ENCODE peak calls at places on chromosome X, in five cellular contexts. One of them, this sample, is unnamed.

GRCh38 chrX:87392369-87392768 is 125.2 kb upstream of the KLHL4 start:
- DNase-seq in psoas muscle: no peak
- DNase-seq in stimulated activated CD4-positive, alpha-beta T cell treated with anti-CD3 and anti-CD28 coated beads, Interleukin-1b, Interleukin-23, amount 100 ng/mL, for 48 hours: no peak
- DNase-seq in iris pigment epithelial cell: no peak
- DNase-seq in mucosa of gallbladder: no peak
- DNase-seq in this sample: no peak

GRCh38 chrX:118523920-118524319 is 28.3 kb downstream of the DOCK11 start:
- DNase-seq in psoas muscle: no peak
- DNase-seq in stimulated activated CD4-positive, alpha-beta T cell treated with anti-CD3 and anti-CD28 coated beads, Interleukin-1b, Interleukin-23, amount 100 ng/mL, for 48 hours: peak
- DNase-seq in iris pigment epithelial cell: no peak
- DNase-seq in mucosa of gallbladder: no peak
- DNase-seq in this sample: no peak

GRCh38 chrX:22577181-22577580 is 304.5 kb downstream of the CBLL2 start:
- DNase-seq in psoas muscle: no peak
- DNase-seq in stimulated activated CD4-positive, alpha-beta T cell treated with anti-CD3 and anti-CD28 coated beads, Interleukin-1b, Interleukin-23, amount 100 ng/mL, for 48 hours: no peak
- DNase-seq in iris pigment epithelial cell: peak
- DNase-seq in mucosa of gallbladder: no peak
- DNase-seq in this sample: no peak

GRCh38 chrX:119760026-119760902 is 1.9 kb downstream of the SOWAHD start:
- DNase-seq in psoas muscle: no peak
- DNase-seq in stimulated activated CD4-positive, alpha-beta T cell treated with anti-CD3 and anti-CD28 coated beads, Interleukin-1b, Interleukin-23, amount 100 ng/mL, for 48 hours: no peak
- DNase-seq in iris pigment epithelial cell: no peak
- DNase-seq in mucosa of gallbladder: no peak
- DNase-seq in this sample: no peak

GRCh38 chrX:49762175-49762704 is 66.5 kb upstream of the PAGE1 start:
- DNase-seq in psoas muscle: no peak
- DNase-seq in stimulated activated CD4-positive, alpha-beta T cell treated with anti-CD3 and anti-CD28 coated beads, Interleukin-1b, Interleukin-23, amount 100 ng/mL, for 48 hours: no peak
- DNase-seq in iris pigment epithelial cell: no peak
- DNase-seq in mucosa of gallbladder: no peak
- DNase-seq in this sample: no peak

GRCh38 chrX:34877451-34877850 is 65.1 kb upstream of the FAM47B start:
- DNase-seq in psoas muscle: no peak
- DNase-seq in stimulated activated CD4-positive, alpha-beta T cell treated with anti-CD3 and anti-CD28 coated beads, Interleukin-1b, Interleukin-23, amount 100 ng/mL, for 48 hours: no peak
- DNase-seq in iris pigment epithelial cell: peak
- DNase-seq in mucosa of gallbladder: no peak
- DNase-seq in this sample: no peak

GRCh38 chrX:24619647-24620046 is 27.5 kb downstream of the PCYT1B start:
- DNase-seq in psoas muscle: no peak
- DNase-seq in stimulated activated CD4-positive, alpha-beta T cell treated with anti-CD3 and anti-CD28 coated beads, Interleukin-1b, Interleukin-23, amount 100 ng/mL, for 48 hours: no peak
- DNase-seq in iris pigment epithelial cell: peak
- DNase-seq in mucosa of gallbladder: no peak
- DNase-seq in this sample: peak

GRCh38 chrX:115940888-115941332 is 229.6 kb upstream of the AGTR2 start:
- DNase-seq in psoas muscle: peak
- DNase-seq in stimulated activated CD4-positive, alpha-beta T cell treated with anti-CD3 and anti-CD28 coated beads, Interleukin-1b, Interleukin-23, amount 100 ng/mL, for 48 hours: no peak
- DNase-seq in iris pigment epithelial cell: peak
- DNase-seq in mucosa of gallbladder: peak
- DNase-seq in this sample: no peak

GRCh38 chrX:83845397-83845796 is 15.5 kb upstream of the CYLC1 start:
- DNase-seq in psoas muscle: no peak
- DNase-seq in stimulated activated CD4-positive, alpha-beta T cell treated with anti-CD3 and anti-CD28 coated beads, Interleukin-1b, Interleukin-23, amount 100 ng/mL, for 48 hours: no peak
- DNase-seq in iris pigment epithelial cell: peak
- DNase-seq in mucosa of gallbladder: no peak
- DNase-seq in this sample: no peak

GRCh38 chrX:71577682-71578081 is 555 bp upstream of the GCNA start:
- DNase-seq in psoas muscle: no peak
- DNase-seq in stimulated activated CD4-positive, alpha-beta T cell treated with anti-CD3 and anti-CD28 coated beads, Interleukin-1b, Interleukin-23, amount 100 ng/mL, for 48 hours: no peak
- DNase-seq in iris pigment epithelial cell: no peak
- DNase-seq in mucosa of gallbladder: no peak
- DNase-seq in this sample: peak

GRCh38 chrX:87299563-87300160 is 217.9 kb upstream of the KLHL4 start:
- DNase-seq in psoas muscle: no peak
- DNase-seq in stimulated activated CD4-positive, alpha-beta T cell treated with anti-CD3 and anti-CD28 coated beads, Interleukin-1b, Interleukin-23, amount 100 ng/mL, for 48 hours: no peak
- DNase-seq in iris pigment epithelial cell: peak
- DNase-seq in mucosa of gallbladder: no peak
- DNase-seq in this sample: no peak

GRCh38 chrX:130179579-130180215 is 7.9 kb downstream of the RAB33A start:
- DNase-seq in psoas muscle: no peak
- DNase-seq in stimulated activated CD4-positive, alpha-beta T cell treated with anti-CD3 and anti-CD28 coated beads, Interleukin-1b, Interleukin-23, amount 100 ng/mL, for 48 hours: no peak
- DNase-seq in iris pigment epithelial cell: peak
- DNase-seq in mucosa of gallbladder: no peak
- DNase-seq in this sample: no peak

GRCh38 chrX:131746491-131746968 is 202.7 kb downstream of the OR13H1 start:
- DNase-seq in psoas muscle: peak
- DNase-seq in stimulated activated CD4-positive, alpha-beta T cell treated with anti-CD3 and anti-CD28 coated beads, Interleukin-1b, Interleukin-23, amount 100 ng/mL, for 48 hours: no peak
- DNase-seq in iris pigment epithelial cell: peak
- DNase-seq in mucosa of gallbladder: peak
- DNase-seq in this sample: peak

GRCh38 chrX:39766085-39766726 is 331.6 kb downstream of the BCOR start:
- DNase-seq in psoas muscle: no peak
- DNase-seq in stimulated activated CD4-positive, alpha-beta T cell treated with anti-CD3 and anti-CD28 coated beads, Interleukin-1b, Interleukin-23, amount 100 ng/mL, for 48 hours: peak
- DNase-seq in iris pigment epithelial cell: no peak
- DNase-seq in mucosa of gallbladder: no peak
- DNase-seq in this sample: no peak

GRCh38 chrX:129931411-129932136 is 25.6 kb downstream of the UTP14A start:
- DNase-seq in psoas muscle: peak
- DNase-seq in stimulated activated CD4-positive, alpha-beta T cell treated with anti-CD3 and anti-CD28 coated beads, Interleukin-1b, Interleukin-23, amount 100 ng/mL, for 48 hours: peak
- DNase-seq in iris pigment epithelial cell: peak
- DNase-seq in mucosa of gallbladder: peak
- DNase-seq in this sample: peak

GRCh38 chrX:132037479-132037993 is 14.4 kb downstream of the STK26 start:
- DNase-seq in psoas muscle: no peak
- DNase-seq in stimulated activated CD4-positive, alpha-beta T cell treated with anti-CD3 and anti-CD28 coated beads, Interleukin-1b, Interleukin-23, amount 100 ng/mL, for 48 hours: no peak
- DNase-seq in iris pigment epithelial cell: no peak
- DNase-seq in mucosa of gallbladder: no peak
- DNase-seq in this sample: no peak

GRCh38 chrX:38804481-38805293 is 3.4 kb downstream of the MID1IP1 start:
- DNase-seq in psoas muscle: peak
- DNase-seq in stimulated activated CD4-positive, alpha-beta T cell treated with anti-CD3 and anti-CD28 coated beads, Interleukin-1b, Interleukin-23, amount 100 ng/mL, for 48 hours: peak
- DNase-seq in iris pigment epithelial cell: peak
- DNase-seq in mucosa of gallbladder: peak
- DNase-seq in this sample: peak

GRCh38 chrX:46770817-46771163 is 11.9 kb upstream of the SLC9A7 start:
- DNase-seq in psoas muscle: no peak
- DNase-seq in stimulated activated CD4-positive, alpha-beta T cell treated with anti-CD3 and anti-CD28 coated beads, Interleukin-1b, Interleukin-23, amount 100 ng/mL, for 48 hours: no peak
- DNase-seq in iris pigment epithelial cell: peak
- DNase-seq in mucosa of gallbladder: no peak
- DNase-seq in this sample: no peak

GRCh38 chrX:131975851-131976250 is 47.3 kb upstream of the STK26 start:
- DNase-seq in psoas muscle: no peak
- DNase-seq in stimulated activated CD4-positive, alpha-beta T cell treated with anti-CD3 and anti-CD28 coated beads, Interleukin-1b, Interleukin-23, amount 100 ng/mL, for 48 hours: no peak
- DNase-seq in iris pigment epithelial cell: peak
- DNase-seq in mucosa of gallbladder: no peak
- DNase-seq in this sample: no peak

This sample was measured in heart right ventricle.